ENCODE peak calls at places on chromosome 14, in ten cellular contexts. B is dorsolateral prefrontal cortex, I is cardiac fibroblast, K is choroid plexus epithelial cell, Q is right cardiac atrium, R is adrenal gland, H is gastrocnemius medialis, V is heart right ventricle, T is HCT116, N is mesenchymal stem cell. W is an unnamed sample.

GRCh38 chr14:81561084-81561775 is 27.6 kb upstream of the SEL1L start:
- DNase-seq in B (no peak), I (no peak), K (peak; percentile 14), Q (no peak), R (no peak), H (no peak), V (no peak), T (no peak), N (no peak), W (no peak)

GRCh38 chr14:38256358-38256840 is 506 bp upstream of the CLEC14A start:
- DNase-seq in B (no peak), I (peak; percentile 95), K (peak; percentile 69), Q (peak; percentile 70), R (peak; percentile 27), H (no peak), V (peak; percentile 26), T (no peak), N (peak; percentile 86), W (no peak)

GRCh38 chr14:106378191-106378590 is 851.8 kb downstream of the TMEM121 start:
- DNase-seq in B (no peak), I (no peak), K (no peak), Q (no peak), R (no peak), H (no peak), V (no peak), T (no peak), N (no peak), W (no peak)

GRCh38 chr14:104634031-104634760 is 29.6 kb upstream of the TMEM179 start:
- DNase-seq in B (no peak), I (no peak), K (no peak), Q (no peak), R (no peak), H (no peak), V (no peak), T (no peak), N (no peak), W (no peak)

GRCh38 chr14:81096656-81097055 is 124.1 kb downstream of the GTF2A1 start:
- DNase-seq in B (no peak), I (no peak), K (no peak), Q (no peak), R (no peak), H (no peak), V (no peak), T (no peak), N (no peak), W (no peak)

GRCh38 chr14:21668377-21668776 is 5.2 kb downstream of the OR4E1 start:
- DNase-seq in B (no peak), I (peak; percentile 92), K (peak; percentile 30), Q (no peak), R (no peak), H (no peak), V (no peak), T (no peak), N (peak; percentile 91), W (no peak)

GRCh38 chr14:69097974-69098373 is 54.9 kb downstream of the DCAF5 start:
- DNase-seq in B (no peak), I (no peak), K (no peak), Q (no peak), R (no peak), H (no peak), V (no peak), T (no peak), N (no peak), W (no peak)

GRCh38 chr14:92950773-92951172 is 27.8 kb downstream of the CHGA start:
- DNase-seq in B (no peak), I (peak; percentile 40), K (no peak), Q (no peak), R (no peak), H (peak; percentile 36), V (no peak), T (no peak), N (no peak), W (no peak)

GRCh38 chr14:54556535-54556934 is 10.4 kb upstream of the SAMD4A start:
- DNase-seq in B (no peak), I (no peak), K (no peak), Q (no peak), R (no peak), H (peak; percentile 26), V (no peak), T (no peak), N (no peak), W (no peak)

GRCh38 chr14:68585690-68586089 is 207.2 kb downstream of the ZFP36L1 start:
- DNase-seq in B (peak; percentile 57), I (no peak), K (no peak), Q (no peak), R (no peak), H (no peak), V (no peak), T (no peak), N (no peak), W (no peak)

GRCh38 chr14:20603813-20604212 is 12.6 kb upstream of the RNASE12 start:
- DNase-seq in B (no peak), I (no peak), K (no peak), Q (no peak), R (no peak), H (no peak), V (no peak), T (no peak), N (no peak), W (no peak)

GRCh38 chr14:57889245-57889644 is 23.4 kb upstream of the SLC35F4 start:
- DNase-seq in B (no peak), I (peak; percentile 61), K (peak; percentile 23), Q (peak; percentile 67), R (peak; percentile 78), H (peak; percentile 14), V (peak; percentile 28), T (no peak), N (no peak), W (peak; percentile 5)

GRCh38 chr14:75496755-75497154 is 25.5 kb upstream of the BATF start:
- DNase-seq in B (no peak), I (no peak), K (no peak), Q (no peak), R (no peak), H (no peak), V (no peak), T (no peak), N (no peak), W (no peak)
- H3K4me3 ChIP-seq in B (no peak overlapping the region), I (no peak overlapping the region), K (no peak overlapping the region), Q (no peak overlapping the region), R (no peak overlapping the region), H (no peak overlapping the region), V (no peak overlapping the region), T (no peak overlapping the region), N (no peak overlapping the region), W (no peak overlapping the region)

GRCh38 chr14:64508215-64508776 is 3.7 kb downstream of the ZBTB1 start:
- DNase-seq in B (no peak), I (no peak), K (no peak), Q (no peak), R (no peak), H (no peak), V (no peak), T (no peak), N (no peak), W (no peak)

GRCh38 chr14:64507376-64508156 is 3.0 kb downstream of the ZBTB1 start:
- DNase-seq in B (no peak), I (peak; percentile 56), K (peak; percentile 57), Q (no peak), R (no peak), H (peak; percentile 47), V (no peak), T (no peak), N (peak; percentile 44), W (no peak)

GRCh38 chr14:64510825-64511679 is 6.5 kb downstream of the ZBTB1 start:
- DNase-seq in B (no peak), I (peak; percentile 83), K (peak; percentile 83), Q (peak; percentile 41), R (peak; percentile 53), H (peak; percentile 54), V (no peak), T (peak; percentile 56), N (peak; percentile 81), W (peak; percentile 63)

GRCh38 chr14:64509036-64509435 is 4.5 kb downstream of the ZBTB1 start:
- DNase-seq in B (no peak), I (no peak), K (no peak), Q (no peak), R (no peak), H (no peak), V (no peak), T (no peak), N (no peak), W (no peak)

GRCh38 chr14:64510127-64510808 is 5.7 kb downstream of the ZBTB1 start:
- DNase-seq in B (no peak), I (no peak), K (no peak), Q (no peak), R (no peak), H (no peak), V (no peak), T (no peak), N (no peak), W (no peak)
- H3K4me3 ChIP-seq in B (no peak overlapping the region), I (no peak overlapping the region), K (no peak overlapping the region), Q (no peak overlapping the region), R (no peak overlapping the region), H (no peak overlapping the region), V (no peak overlapping the region), T (no peak overlapping the region), N (no peak overlapping the region), W (no peak overlapping the region)

DNA sequence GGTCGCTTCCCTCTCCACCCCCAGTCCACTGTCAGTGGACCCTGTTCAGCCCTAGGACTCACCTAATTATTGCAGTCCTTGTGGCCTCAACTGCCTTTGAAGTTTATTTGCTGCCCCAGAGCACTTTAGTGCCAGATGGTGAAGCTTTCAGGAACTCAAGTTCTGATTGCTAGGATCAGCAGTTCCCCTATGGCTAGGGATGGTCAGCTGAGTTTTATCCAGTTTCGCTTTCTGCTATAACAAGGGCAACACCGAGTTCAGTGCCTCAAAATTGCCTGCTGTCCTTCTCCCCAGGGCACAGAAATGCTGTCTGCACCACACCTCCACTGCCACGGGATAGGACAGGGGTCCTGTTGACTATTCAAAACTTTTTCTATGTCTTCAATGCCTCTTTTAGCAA is 295.0 kb downstream of the GPHN start:
- DNase-seq in B (no peak), I (no peak), K (no peak), Q (no peak), R (no peak), H (no peak), V (no peak), T (no peak), N (no peak), W (no peak)
- H3K4me3 ChIP-seq in B (no peak overlapping the region), I (no peak overlapping the region), K (no peak overlapping the region), Q (no peak overlapping the region), R (no peak overlapping the region), H (no peak overlapping the region), V (no peak overlapping the region), T (no peak overlapping the region), N (no peak overlapping the region), W (no peak overlapping the region)

DNA sequence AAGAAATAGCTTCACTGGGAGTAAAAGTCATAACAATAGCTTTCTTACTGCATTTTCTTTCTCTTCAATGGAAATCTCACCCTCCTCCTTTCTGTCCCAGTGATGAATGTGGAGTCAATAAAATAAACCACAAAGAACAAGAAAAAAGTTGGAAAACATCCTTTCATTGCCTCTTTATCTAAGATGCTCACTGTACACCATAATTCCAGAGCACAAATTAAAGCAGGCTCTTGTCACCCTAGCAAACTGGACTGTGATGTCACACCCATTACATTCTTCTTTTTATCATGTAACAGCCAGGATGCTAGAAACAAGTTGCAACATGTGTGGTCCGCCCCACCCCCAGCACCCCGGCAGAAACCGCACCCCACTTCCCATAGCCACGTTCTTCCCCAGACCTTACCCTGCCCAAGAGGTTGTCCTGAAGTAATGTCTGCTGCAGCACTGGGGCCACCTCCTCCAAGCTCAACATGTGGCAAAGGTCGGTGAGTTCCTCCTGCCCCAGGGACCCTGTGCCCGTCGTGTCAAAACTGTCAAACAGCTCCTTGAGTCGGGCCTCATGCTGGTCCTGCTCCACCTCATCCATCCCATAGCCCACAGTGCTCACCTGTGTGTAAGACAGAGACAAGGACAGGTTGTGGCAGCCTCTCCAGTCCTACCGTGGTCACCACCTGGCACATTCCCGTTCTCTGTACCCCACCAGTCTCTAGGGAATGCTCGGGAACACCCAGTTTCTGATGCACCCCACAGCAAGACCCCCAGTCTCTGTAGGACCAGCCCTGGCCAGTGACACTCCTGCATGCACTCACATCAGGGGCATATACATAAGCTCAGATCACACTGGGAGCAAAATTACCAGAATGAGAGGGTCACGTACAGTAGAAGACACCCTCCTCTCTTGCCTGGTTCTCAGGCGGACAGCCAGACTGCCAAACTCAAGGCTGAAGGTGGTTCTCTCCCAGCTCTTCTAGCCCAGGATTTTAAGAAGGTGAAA is 9.2 kb downstream of the NIN start:
- DNase-seq in B (no peak), I (no peak), K (no peak), Q (peak; percentile 30), R (no peak), H (no peak), V (peak; percentile 36), T (no peak), N (no peak), W (no peak)
- H3K4me3 ChIP-seq in B (no peak overlapping the region), I (no peak overlapping the region), K (no peak overlapping the region), Q (no peak overlapping the region), R (no peak overlapping the region), H (no peak overlapping the region), V (no peak overlapping the region), T (no peak overlapping the region), N (no peak overlapping the region), W (no peak overlapping the region)

W was measured in HFF-Myc.